ENCODE peak calls at places on chromosomes 3 and 15, in nine cellular contexts. Q, J, G, W, B, E, T, H and U are unnamed samples.

GRCh38 chr15:61034793-61035710 is 194.1 kb downstream of the RORA start:
- DNase-seq in E (no peak), W (no peak), H (no peak), B (no peak), Q (no peak), T (no peak), J (no peak), G (no peak), U (no peak)

GRCh38 chr3:54994026-54994626 is 66.3 kb upstream of the LRTM1 start:
- DNase-seq in B (no peak), G (no peak), Q (peak; percentile 73), W (peak; percentile 27), T (no peak), J (no peak), H (no peak), E (no peak), U (no peak)

GRCh38 chr3:8660271-8660731 is 15.7 kb upstream of the SSUH2 start:
- DNase-seq in B (no peak), H (no peak), Q (peak; percentile 69), E (no peak), G (no peak), W (peak; percentile 35), T (peak; percentile 40), J (no peak), U (no peak)

GRCh38 chr15:73284073-73284472 is 84.7 kb downstream of the HCN4 start:
- DNase-seq in G (no peak), B (no peak), Q (no peak), W (no peak), J (no peak), T (no peak), E (peak; percentile 21), H (no peak), U (no peak)

GRCh38 chr3:156307704-156308103 is 187.3 kb downstream of the KCNAB1 start:
- DNase-seq in T (peak; percentile 42), H (no peak), W (no peak), E (no peak), Q (no peak), G (peak; percentile 59), B (no peak), J (no peak), U (peak; percentile 47)

GRCh38 chr3:5806192-5806591 is 618.7 kb downstream of the EDEM1 start:
- DNase-seq in H (no peak), E (peak; percentile 63), J (no peak), B (no peak), Q (peak; percentile 66), W (peak; percentile 25), G (no peak), T (no peak), U (no peak)

GRCh38 chr3:146065573-146066006 is 95.4 kb downstream of the PLOD2 start:
- DNase-seq in Q (peak; percentile 54), E (peak; percentile 75), G (no peak), T (no peak), J (no peak), H (no peak), W (peak; percentile 48), B (no peak), U (peak; percentile 49)

GRCh38 chr15:90004671-90005070 is 3.5 kb downstream of the ZNF710 start:
- DNase-seq in J (no peak), T (peak; percentile 56), B (peak; percentile 58), G (no peak), E (no peak), H (no peak), W (no peak), Q (no peak), U (peak; percentile 38)

GRCh38 chr3:132180337-132180791 is 136.8 kb upstream of the ACP3 start:
- DNase-seq in W (peak; percentile 74), B (no peak), G (no peak), T (no peak), J (no peak), H (no peak), E (peak; percentile 82), Q (peak; percentile 84), U (no peak)

GRCh38 chr3:43998841-43999805 is 242.6 kb upstream of the TOPAZ1 start:
- DNase-seq in G (no peak), J (no peak), Q (peak; percentile 65), T (no peak), E (peak; percentile 80), H (no peak), W (peak; percentile 86), B (no peak), U (no peak)

GRCh38 chr3:44000586-44000985 is 241.1 kb upstream of the TOPAZ1 start:
- DNase-seq in J (no peak), B (no peak), T (no peak), W (no peak), E (no peak), G (no peak), Q (no peak), H (no peak), U (no peak)

GRCh38 chr3:43998374-43998840 is 243.3 kb upstream of the TOPAZ1 start:
- DNase-seq in Q (peak; percentile 61), B (no peak), G (no peak), J (no peak), W (peak; percentile 28), T (no peak), E (peak; percentile 15), H (no peak), U (no peak)

GRCh38 chr3:44001072-44001471 is 240.6 kb upstream of the TOPAZ1 start:
- DNase-seq in T (no peak), G (no peak), J (no peak), W (no peak), Q (no peak), H (no peak), E (no peak), B (no peak), U (no peak)

DNA sequence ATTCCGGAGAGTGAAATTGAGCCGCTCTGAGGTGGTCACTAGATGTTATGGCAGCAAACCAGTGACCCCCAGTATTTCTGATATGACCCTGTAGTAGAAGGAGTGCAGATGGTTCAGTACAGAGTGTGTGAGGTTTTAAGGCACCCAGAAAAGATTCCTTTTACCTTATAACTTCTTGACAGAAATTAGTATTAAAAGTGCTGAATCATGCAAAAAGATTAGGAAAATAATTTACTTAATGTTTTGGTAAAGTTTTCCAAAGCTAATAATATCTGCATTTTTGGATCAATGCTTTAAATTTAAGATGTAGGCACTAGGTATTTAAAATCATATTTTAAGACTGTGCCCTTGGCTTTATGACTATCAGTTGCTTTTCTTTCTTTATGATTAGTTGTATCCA is 241.8 kb upstream of the TOPAZ1 start:
- DNase-seq in G (no peak), Q (no peak), E (no peak), B (no peak), W (no peak), H (no peak), J (no peak), T (no peak), U (no peak)
- H3K4me3 ChIP-seq in G (no peak overlapping the region), Q (no peak overlapping the region), E (peak overlapping the region; percentile 63), B (no peak overlapping the region), W (no peak overlapping the region), H (no peak overlapping the region), J (no peak overlapping the region), T (peak overlapping the region; percentile 44), U (no peak overlapping the region)

GRCh38 chr3:17969985-17970568 is 227.6 kb upstream of the TBC1D5 start:
- DNase-seq in E (peak; percentile 4), Q (no peak), H (no peak), W (no peak), B (no peak), G (no peak), J (no peak), T (no peak), U (no peak)
- H3K4me1 ChIP-seq in E (no peaks in the 10 kb centered on the region), Q (no peaks in the 10 kb centered on the region), H (no peaks in the 10 kb centered on the region), W (peaks cover 19% of the 10 kb centered on the region), B (no peaks in the 10 kb centered on the region), G (no peaks in the 10 kb centered on the region), J (no peaks in the 10 kb centered on the region), T (no peaks in the 10 kb centered on the region), U (no peaks in the 10 kb centered on the region)

DNA sequence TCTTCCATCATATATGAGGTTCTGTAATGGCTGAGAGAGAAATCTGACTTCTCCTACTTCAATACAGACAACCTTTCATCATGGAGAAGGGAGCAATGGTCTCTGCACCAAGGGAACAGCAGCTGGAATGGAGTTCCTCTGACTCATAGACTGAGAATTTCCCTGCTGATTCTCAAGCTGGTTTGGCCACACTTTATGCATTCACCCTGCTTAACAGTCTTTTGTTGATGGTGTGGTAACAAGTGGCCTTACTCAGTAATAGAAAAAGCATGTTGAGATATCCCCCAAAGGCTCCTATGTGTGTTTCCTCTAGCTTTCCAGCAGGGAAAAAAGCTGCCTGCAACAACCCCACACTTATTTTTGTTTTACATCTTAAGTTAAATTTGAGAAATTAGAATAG is 138.1 kb downstream of the GREM1 start:
- DNase-seq in B (no peak), H (no peak), T (no peak), Q (peak; percentile 98), W (no peak), E (peak; percentile 81), J (no peak), G (no peak), U (no peak)
- H3K27ac ChIP-seq in B (no peak overlapping the region), H (no peak overlapping the region), T (no peak overlapping the region), Q (peak overlapping the region; percentile 75), W (no peak overlapping the region), E (no peak overlapping the region), J (no peak overlapping the region), G (no peak overlapping the region), U (no peak overlapping the region)

GRCh38 chr3:65503776-65504175 is 534.9 kb downstream of the MAGI1 start:
- DNase-seq in J (no peak), G (no peak), W (no peak), Q (no peak), B (no peak), H (no peak), T (no peak), E (no peak), U (no peak)

GRCh38 chr3:65507446-65507845 is 531.3 kb downstream of the MAGI1 start:
- DNase-seq in G (no peak), B (no peak), W (no peak), H (no peak), E (no peak), T (no peak), J (no peak), Q (no peak), U (no peak)

GRCh38 chr3:65508743-65509422 is 529.8 kb downstream of the MAGI1 start:
- DNase-seq in Q (peak; percentile 41), B (no peak), G (no peak), J (no peak), W (no peak), E (no peak), H (no peak), T (no peak), U (no peak)
- H3K4me3 ChIP-seq in Q (no peak overlapping the region), B (peak overlapping the region; percentile 1), G (no peak overlapping the region), J (no peak overlapping the region), W (no peak overlapping the region), E (no peak overlapping the region), H (no peak overlapping the region), T (no peak overlapping the region), U (no peak overlapping the region)

GRCh38 chr3:29406433-29406832 is 125.6 kb downstream of the RBMS3 start:
- DNase-seq in Q (no peak), B (no peak), T (no peak), E (no peak), H (no peak), G (no peak), W (no peak), J (no peak), U (no peak)
- H3K4me1 ChIP-seq in Q (no peaks in the 10 kb centered on the region), B (no peaks in the 10 kb centered on the region), T (no peaks in the 10 kb centered on the region), E (peaks cover 27% of the 10 kb centered on the region), H (no peaks in the 10 kb centered on the region), G (peaks cover 2% of the 10 kb centered on the region), W (peaks cover 25% of the 10 kb centered on the region), J (no peaks in the 10 kb centered on the region), U (peaks cover 16% of the 10 kb centered on the region)